ENCODE peak calls at places on chromosomes 7 and 10, in eight cellular contexts. G is H7, H is astrocyte of the spinal cord, M is fibroblast of pulmonary artery, Y is skeletal muscle cell, O is mammary epithelial cell, U is right cardiac atrium, X is body of pancreas. I is an unnamed sample.

GRCh38 chr10:123580426-123580825 is 85.7 kb upstream of the GPR26 start:
- DNase-seq in G (no peak), Y (no peak), H (no peak), U (no peak), M (no peak), X (no peak), O (no peak), I (no peak)

GRCh38 chr7:81173766-81174281 is 255.0 kb upstream of the SEMA3C start:
- DNase-seq in M (peak), X (no peak), G (no peak), H (peak), Y (peak), O (peak), U (no peak), I (peak)

GRCh38 chr7:116218051-116218645 is 7.8 kb downstream of the TES start:
- DNase-seq in U (no peak), M (peak), H (peak), X (no peak), Y (peak), O (peak), G (no peak), I (peak)

GRCh38 chr7:101743995-101744360 is 73.4 kb upstream of the CUX1 start:
- DNase-seq in H (no peak), O (no peak), M (no peak), Y (no peak), X (no peak), U (no peak), G (peak), I (no peak)

GRCh38 chr10:18252086-18252485 is 111.9 kb downstream of the CACNB2 start:
- DNase-seq in M (no peak), U (no peak), X (no peak), Y (no peak), G (no peak), H (no peak), O (no peak), I (no peak)

GRCh38 chr7:90387470-90388240 is 15.6 kb upstream of the CLDN12 start:
- DNase-seq in H (no peak), G (no peak), U (no peak), Y (no peak), M (peak), X (no peak), O (peak), I (peak)

GRCh38 chr7:151599401-151600227 is 79.9 kb upstream of the RHEB start:
- DNase-seq in H (peak), G (no peak), Y (peak), U (peak), X (no peak), O (peak), M (peak), I (peak)

GRCh38 chr7:81366546-81366945 is 403.3 kb downstream of the HGF start:
- DNase-seq in U (no peak), X (no peak), O (no peak), G (no peak), Y (no peak), M (no peak), H (no peak), I (peak)

GRCh38 chr7:113657603-113658002 is 261.2 kb downstream of the PPP1R3A start:
- DNase-seq in U (no peak), X (no peak), Y (no peak), M (no peak), O (no peak), H (no peak), G (no peak), I (no peak)

GRCh38 chr7:131459256-131459655 is 97.2 kb downstream of the PODXL start:
- DNase-seq in H (no peak), U (no peak), G (no peak), O (peak), M (no peak), Y (no peak), X (no peak), I (no peak)

GRCh38 chr10:72727128-72727527 is 35.2 kb downstream of the MCU start:
- DNase-seq in U (no peak), H (no peak), X (no peak), O (no peak), M (no peak), G (no peak), Y (no peak), I (no peak)

GRCh38 chr10:50152792-50153272 is 85.1 kb downstream of the WASHC2A start:
- DNase-seq in M (no peak), G (peak), X (peak), O (no peak), U (peak), H (no peak), Y (no peak), I (no peak)

GRCh38 chr7:12770227-12770975 is 83.0 kb downstream of the ARL4A start:
- DNase-seq in X (peak), M (peak), U (peak), H (no peak), O (no peak), G (peak), Y (no peak), I (peak)

GRCh38 chr7:45202618-45203017 is 45.0 kb downstream of the RAMP3 start:
- DNase-seq in M (no peak), H (no peak), Y (no peak), U (no peak), G (peak), X (no peak), O (no peak), I (no peak)

GRCh38 chr7:2403718-2404648 is 572 bp downstream of the CHST12 start:
- DNase-seq in M (peak), H (peak), Y (no peak), X (peak), O (peak), G (peak), U (peak), I (peak)

GRCh38 chr7:23597064-23597907 is at the start of gene CCDC126:
- DNase-seq in X (peak), M (peak), U (peak), O (peak), H (peak), G (peak), Y (peak), I (peak)

GRCh38 chr7:154627571-154628290 is 375.2 kb downstream of the PAXIP1 start:
- DNase-seq in X (no peak), M (no peak), Y (no peak), U (no peak), H (peak), G (no peak), O (no peak), I (no peak)

GRCh38 chr7:17462059-17462695 is 163.7 kb downstream of the AHR start:
- DNase-seq in O (peak), G (no peak), U (no peak), M (no peak), H (no peak), X (no peak), Y (no peak), I (no peak)

GRCh38 chr7:1912472-1913289 is 242.6 kb downstream of the ELFN1 start:
- DNase-seq in M (peak), H (peak), U (peak), O (no peak), G (peak), Y (peak), X (no peak), I (peak)

GRCh38 chr7:93923291-93923690 is 1.8 kb downstream of the GNG11 start:
- DNase-seq in M (peak), G (no peak), H (peak), Y (no peak), O (no peak), X (no peak), U (no peak), I (peak)

GRCh38 chr7:68846926-68847325 is 751.3 kb upstream of the AUTS2 start:
- DNase-seq in O (no peak), M (no peak), X (no peak), H (no peak), G (no peak), U (no peak), Y (no peak), I (no peak)

GRCh38 chr10:133394801-133395221 is 854 bp downstream of the MTG1 start:
- DNase-seq in X (no peak), M (no peak), H (no peak), G (peak), U (peak), O (no peak), Y (no peak), I (no peak)

GRCh38 chr10:25573281-25573680 is 360.7 kb upstream of the MYO3A start:
- DNase-seq in Y (no peak), X (no peak), G (no peak), H (no peak), U (no peak), M (no peak), O (no peak), I (no peak)

GRCh38 chr7:101867265-101867664 is 49.8 kb downstream of the CUX1 start:
- DNase-seq in U (no peak), X (no peak), H (no peak), Y (no peak), M (no peak), G (no peak), O (no peak), I (no peak)

GRCh38 chr10:93435061-93435491 is 47.1 kb downstream of the MYOF start:
- DNase-seq in Y (no peak), G (no peak), X (no peak), M (no peak), U (no peak), H (no peak), O (no peak), I (no peak)

GRCh38 chr10:12221323-12222298 is 25.6 kb downstream of the CDC123 start:
- DNase-seq in X (no peak), G (no peak), M (no peak), O (peak), Y (no peak), U (no peak), H (peak), I (no peak)

GRCh38 chr7:842436-843031 is 10.3 kb downstream of the SUN1 start:
- DNase-seq in X (no peak), U (no peak), M (no peak), G (no peak), O (no peak), H (peak), Y (no peak), I (no peak)

GRCh38 chr7:158808126-158808525 is 21.2 kb downstream of the ESYT2 start:
- DNase-seq in H (no peak), X (no peak), U (no peak), O (no peak), G (no peak), Y (no peak), M (no peak), I (no peak)

GRCh38 chr7:157683251-157684156 is 346.7 kb downstream of the DNAJB6 start:
- DNase-seq in M (no peak), G (peak), H (no peak), U (no peak), Y (no peak), O (no peak), X (no peak), I (no peak)
- H3K4me3 ChIP-seq in M (no peak), G (peak), H (peak), U (peak), Y (no peak), O (no peak), X (no peak), I (no peak)

DNA sequence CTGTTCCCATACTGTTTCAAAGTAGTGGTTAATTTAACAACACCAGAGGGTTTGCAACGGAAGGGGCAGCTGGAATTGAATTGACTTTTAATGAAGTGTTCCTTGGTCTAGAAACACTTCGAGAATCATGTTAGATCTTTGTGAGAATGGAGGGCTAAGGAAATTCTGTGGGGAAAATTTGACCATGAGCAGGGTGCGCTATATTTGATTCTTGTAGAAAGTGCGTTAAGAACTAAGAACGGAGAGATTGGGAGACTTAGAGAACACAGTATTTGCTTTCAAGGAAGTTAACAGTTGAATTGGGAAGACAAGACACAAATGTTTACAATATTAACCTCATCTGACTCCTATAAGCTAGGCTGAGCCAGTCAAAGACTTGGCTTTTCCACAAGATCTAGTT is 1.2 kb downstream of the ZNF212 start:
- DNase-seq in X (no peak), Y (no peak), G (no peak), M (no peak), O (no peak), U (no peak), H (no peak), I (no peak)
- H3K4me3 ChIP-seq in X (no peak), Y (peak), G (peak), M (peak), O (peak), U (peak), H (peak), I (peak)

GRCh38 chr7:71746004-71746403 is 614.1 kb downstream of the GALNT17 start:
- DNase-seq in X (no peak), O (no peak), M (no peak), U (no peak), H (no peak), G (no peak), Y (no peak), I (no peak)
- H3K4me3 ChIP-seq in X (no peak), O (no peak), M (no peak), U (no peak), H (no peak), G (no peak), Y (no peak), I (no peak)

GRCh38 chr7:125257617-125258016 is 328.0 kb upstream of the POT1 start:
- DNase-seq in U (no peak), H (no peak), M (no peak), Y (no peak), G (no peak), X (no peak), O (no peak), I (no peak)
- H3K4me3 ChIP-seq in U (no peak), H (no peak), M (no peak), Y (no peak), G (no peak), X (no peak), O (no peak), I (no peak)

GRCh38 chr10:110151871-110152270 is 55.5 kb upstream of the MXI1 start:
- DNase-seq in U (no peak), Y (no peak), H (no peak), M (no peak), O (no peak), X (no peak), G (peak), I (no peak)
- H3K4me3 ChIP-seq in U (no peak), Y (no peak), H (no peak), M (no peak), O (no peak), X (no peak), G (no peak), I (no peak)

GRCh38 chr7:7385421-7385820 is 150.3 kb downstream of the COL28A1 start:
- DNase-seq in G (no peak), Y (no peak), O (peak), M (no peak), H (no peak), U (no peak), X (no peak), I (peak)
- H3K4me3 ChIP-seq in G (no peak), Y (no peak), O (no peak), M (no peak), H (no peak), U (no peak), X (no peak), I (no peak)

DNA sequence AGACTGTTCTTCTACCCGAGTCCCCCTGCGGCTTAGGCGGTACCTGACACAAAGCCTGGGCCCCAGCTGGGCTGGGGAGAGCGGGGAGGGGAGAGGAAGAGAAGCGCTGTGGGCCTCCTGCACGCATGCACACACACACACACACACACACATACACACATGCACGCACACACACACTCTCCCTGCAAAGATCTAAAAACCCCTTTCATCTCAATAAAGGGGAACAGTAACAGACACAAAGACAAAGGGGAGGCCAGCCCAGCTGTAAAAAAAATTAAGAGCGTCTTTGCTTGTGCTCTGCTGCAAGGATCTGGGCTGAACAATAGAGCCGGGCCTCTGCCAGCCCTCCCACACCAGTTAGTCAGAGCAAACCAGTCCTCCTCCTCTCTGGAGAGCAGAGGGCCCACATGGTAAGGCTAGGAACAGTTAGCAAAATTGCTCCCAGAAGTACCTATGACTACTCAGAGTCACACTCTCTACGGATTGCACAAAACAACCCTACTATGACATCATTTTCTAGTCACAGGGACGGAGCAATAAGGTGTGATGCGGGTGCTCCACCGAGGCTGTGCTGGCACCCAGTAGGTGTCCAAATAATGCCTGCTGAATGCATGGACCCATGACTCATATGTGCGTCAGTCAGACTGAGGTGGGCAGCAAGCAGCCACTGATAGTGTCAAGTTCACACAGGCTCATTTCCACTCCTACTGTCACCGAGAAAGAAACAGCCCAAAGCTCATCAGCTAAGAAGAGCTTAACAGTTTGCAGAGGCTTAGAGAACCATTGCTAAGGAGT is 9.2 kb downstream of the ITPRIP start:
- DNase-seq in U (peak), Y (peak), G (peak), H (peak), X (no peak), M (peak), O (peak), I (peak)
- H3K4me3 ChIP-seq in U (peak), Y (peak), G (no peak), H (peak), X (no peak), M (peak), O (peak), I (peak)

GRCh38 chr10:3538291-3538849 is 246.6 kb downstream of the KLF6 start:
- DNase-seq in O (no peak), M (peak), H (no peak), X (no peak), U (no peak), Y (no peak), G (no peak), I (peak)
- H3K4me3 ChIP-seq in O (no peak), M (no peak), H (no peak), X (no peak), U (no peak), Y (no peak), G (no peak), I (no peak)

I was measured in cardiac fibroblast.